ENCODE peak calls at places on chromosomes 2 and 18, in four cellular contexts. One of them, this sample, is unnamed.

GRCh38 chr18:1998121-1998520 is 573.2 kb downstream of the METTL4 start:
- DNase-seq in osteoblast: no peak
- DNase-seq in endothelial cell of umbilical vein: no peak
- DNase-seq in IMR-90: no peak
- DNase-seq in this sample: peak; percentile 18

GRCh38 chr2:230225486-230225885 is at the start of gene SP140:
- DNase-seq in osteoblast: no peak
- DNase-seq in endothelial cell of umbilical vein: no peak
- DNase-seq in IMR-90: no peak
- DNase-seq in this sample: no peak

GRCh38 chr2:54107903-54108615 is 7.4 kb upstream of the ACYP2 start:
- DNase-seq in osteoblast: no peak
- DNase-seq in endothelial cell of umbilical vein: no peak
- DNase-seq in IMR-90: no peak
- DNase-seq in this sample: no peak

GRCh38 chr18:52486052-52486451 is 146.1 kb downstream of the DCC start:
- DNase-seq in osteoblast: no peak
- DNase-seq in endothelial cell of umbilical vein: no peak
- DNase-seq in IMR-90: no peak
- DNase-seq in this sample: no peak

GRCh38 chr2:26519396-26519991 is 41.6 kb upstream of the OTOF start:
- DNase-seq in osteoblast: no peak
- DNase-seq in endothelial cell of umbilical vein: no peak
- DNase-seq in IMR-90: no peak
- DNase-seq in this sample: no peak

GRCh38 chr2:52659536-52659935 is 1108.1 kb upstream of the CHAC2 start:
- DNase-seq in osteoblast: no peak
- DNase-seq in endothelial cell of umbilical vein: no peak
- DNase-seq in IMR-90: peak; percentile 66
- DNase-seq in this sample: no peak

GRCh38 chr2:229202646-229203045 is 68.4 kb downstream of the PID1 start:
- DNase-seq in osteoblast: no peak
- DNase-seq in endothelial cell of umbilical vein: no peak
- DNase-seq in IMR-90: peak; percentile 4
- DNase-seq in this sample: no peak

GRCh38 chr2:240965905-240966456 is 32.4 kb upstream of the SNED1 start:
- DNase-seq in osteoblast: peak; percentile 77
- DNase-seq in endothelial cell of umbilical vein: no peak
- DNase-seq in IMR-90: no peak
- DNase-seq in this sample: no peak

GRCh38 chr2:109613922-109614714 is at the start of the genes SEPTIN10 and SOWAHC:
- DNase-seq in osteoblast: peak; percentile 99
- DNase-seq in endothelial cell of umbilical vein: peak; percentile 99
- DNase-seq in IMR-90: peak; percentile 99
- DNase-seq in this sample: peak; percentile 98

GRCh38 chr18:13915973-13916372 is 637 bp upstream of the MC2R start:
- DNase-seq in osteoblast: no peak
- DNase-seq in endothelial cell of umbilical vein: no peak
- DNase-seq in IMR-90: no peak
- DNase-seq in this sample: no peak

GRCh38 chr2:1696472-1696871 is 47.8 kb downstream of the PXDN start:
- DNase-seq in osteoblast: peak; percentile 48
- DNase-seq in endothelial cell of umbilical vein: no peak
- DNase-seq in IMR-90: peak; percentile 61
- DNase-seq in this sample: no peak
- H4K20me1 ChIP-seq in osteoblast: peaks cover 61% of the 10 kb centered on the region
- H4K20me1 ChIP-seq in endothelial cell of umbilical vein: no peaks in the 10 kb centered on the region
- H4K20me1 ChIP-seq in IMR-90: peaks cover 92% of the 10 kb centered on the region
- H4K20me1 ChIP-seq in this sample: peaks cover 15% of the 10 kb centered on the region

DNA sequence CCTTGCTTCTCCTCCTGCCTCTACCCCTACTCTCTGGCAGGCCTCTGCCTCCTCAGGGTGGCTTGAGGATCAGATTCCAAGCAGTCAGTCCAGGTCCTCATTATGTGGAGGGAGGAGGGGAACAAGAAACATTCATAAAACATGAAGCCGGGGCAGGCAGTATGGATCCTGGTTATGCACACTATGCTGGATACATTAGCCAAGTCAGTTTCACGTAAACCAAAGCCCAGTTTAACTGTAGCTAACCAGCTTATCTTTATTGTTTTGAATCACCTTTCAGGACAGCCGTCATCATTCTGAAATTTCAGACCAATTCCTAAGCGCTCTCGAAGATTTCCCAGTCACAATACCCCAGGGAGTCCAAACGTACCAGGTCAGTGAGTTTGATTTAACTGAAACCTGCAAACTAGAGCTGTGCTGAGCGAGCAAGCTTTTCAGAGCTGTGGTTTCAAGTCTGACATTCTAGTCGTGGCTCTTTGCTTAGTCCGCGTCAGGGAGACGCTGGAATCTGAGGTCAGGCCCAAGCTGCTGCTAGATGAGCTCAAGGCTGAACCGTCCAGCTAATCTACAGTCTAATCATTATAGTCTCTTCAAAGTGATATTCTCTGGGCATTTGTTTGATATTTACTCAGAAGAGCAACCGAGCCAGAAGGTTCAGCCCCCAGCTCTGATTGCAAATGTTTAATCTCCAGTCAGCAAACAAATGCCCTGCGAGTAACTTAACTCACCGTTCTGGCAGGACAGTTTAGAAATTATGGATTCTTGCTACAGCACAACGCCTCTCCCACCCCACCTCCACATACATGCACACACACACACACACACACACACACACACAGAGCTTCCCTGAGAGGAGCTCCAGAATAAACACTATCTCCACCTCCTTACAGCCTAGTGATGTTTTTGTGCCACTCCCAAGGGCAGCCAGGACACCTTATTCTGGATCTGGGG is 63.8 kb upstream of the BZW1 start:
- DNase-seq in osteoblast: peak; percentile 77
- DNase-seq in endothelial cell of umbilical vein: no peak
- DNase-seq in IMR-90: peak; percentile 97
- DNase-seq in this sample: peak; percentile 69
- H3K4me3 ChIP-seq in osteoblast: peak overlapping the region; percentile 46
- H3K4me3 ChIP-seq in endothelial cell of umbilical vein: no peak overlapping the region
- H3K4me3 ChIP-seq in IMR-90: peak overlapping the region; percentile 18
- H3K4me3 ChIP-seq in this sample: peak overlapping the region; percentile 50

DNA sequence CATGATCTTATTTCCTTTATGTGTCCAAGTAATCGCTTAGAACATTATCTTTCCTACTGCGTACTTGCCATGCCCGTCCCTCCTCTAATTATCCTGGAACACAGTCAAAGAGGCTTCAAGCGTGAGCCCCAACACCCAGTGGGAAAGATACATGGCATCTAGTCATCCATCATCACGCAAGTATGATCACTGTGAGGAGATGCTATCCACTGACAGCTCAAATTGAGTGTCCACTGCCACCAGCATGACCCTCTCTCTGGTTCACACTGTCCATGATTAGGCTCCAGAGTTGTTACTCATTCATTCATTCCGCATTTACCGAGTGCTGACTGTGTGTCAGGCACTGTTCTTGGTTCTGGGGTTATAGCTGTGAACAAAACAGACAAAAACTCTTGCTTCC is 124.6 kb downstream of the COPS8 start:
- DNase-seq in osteoblast: no peak
- DNase-seq in endothelial cell of umbilical vein: no peak
- DNase-seq in IMR-90: no peak
- DNase-seq in this sample: no peak
- H3K4me1 ChIP-seq in osteoblast: peaks cover 36% of the 10 kb centered on the region
- H3K4me1 ChIP-seq in endothelial cell of umbilical vein: no peaks in the 10 kb centered on the region
- H3K4me1 ChIP-seq in IMR-90: peaks cover 32% of the 10 kb centered on the region
- H3K4me1 ChIP-seq in this sample: peaks cover 10% of the 10 kb centered on the region

GRCh38 chr2:186737737-186738508 is 44.1 kb downstream of the FAM171B start:
- DNase-seq in osteoblast: no peak
- DNase-seq in endothelial cell of umbilical vein: no peak
- DNase-seq in IMR-90: no peak
- DNase-seq in this sample: no peak

GRCh38 chr2:186734957-186735734 is 41.3 kb downstream of the FAM171B start:
- DNase-seq in osteoblast: no peak
- DNase-seq in endothelial cell of umbilical vein: no peak
- DNase-seq in IMR-90: no peak
- DNase-seq in this sample: no peak

GRCh38 chr2:186739739-186740138 is 45.9 kb downstream of the FAM171B start:
- DNase-seq in osteoblast: no peak
- DNase-seq in endothelial cell of umbilical vein: no peak
- DNase-seq in IMR-90: no peak
- DNase-seq in this sample: no peak

DNA sequence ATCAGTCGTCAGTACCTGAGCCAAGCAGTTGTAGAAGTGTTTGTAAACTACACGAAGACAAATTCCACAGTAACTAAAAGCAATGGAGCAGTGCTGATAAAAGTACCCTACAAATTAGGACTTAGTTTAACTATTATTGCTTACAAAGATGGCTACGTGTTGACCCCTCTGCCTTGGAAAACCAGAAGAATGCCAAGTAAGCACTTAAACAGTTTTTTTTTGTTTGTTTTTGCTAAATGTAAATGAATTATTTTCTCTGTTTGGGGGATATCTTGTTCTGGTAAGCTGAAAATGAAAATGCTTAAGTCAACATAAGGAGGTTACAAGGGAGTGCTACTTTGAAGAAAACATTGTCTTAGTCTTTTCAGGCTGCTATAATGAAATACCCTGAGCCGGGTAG is 46.4 kb downstream of the FAM171B start:
- DNase-seq in osteoblast: no peak
- DNase-seq in endothelial cell of umbilical vein: no peak
- DNase-seq in IMR-90: no peak
- DNase-seq in this sample: no peak
- H4K20me1 ChIP-seq in osteoblast: no peaks in the 10 kb centered on the region
- H4K20me1 ChIP-seq in endothelial cell of umbilical vein: no peaks in the 10 kb centered on the region
- H4K20me1 ChIP-seq in IMR-90: no peaks in the 10 kb centered on the region
- H4K20me1 ChIP-seq in this sample: no peaks in the 10 kb centered on the region

DNA sequence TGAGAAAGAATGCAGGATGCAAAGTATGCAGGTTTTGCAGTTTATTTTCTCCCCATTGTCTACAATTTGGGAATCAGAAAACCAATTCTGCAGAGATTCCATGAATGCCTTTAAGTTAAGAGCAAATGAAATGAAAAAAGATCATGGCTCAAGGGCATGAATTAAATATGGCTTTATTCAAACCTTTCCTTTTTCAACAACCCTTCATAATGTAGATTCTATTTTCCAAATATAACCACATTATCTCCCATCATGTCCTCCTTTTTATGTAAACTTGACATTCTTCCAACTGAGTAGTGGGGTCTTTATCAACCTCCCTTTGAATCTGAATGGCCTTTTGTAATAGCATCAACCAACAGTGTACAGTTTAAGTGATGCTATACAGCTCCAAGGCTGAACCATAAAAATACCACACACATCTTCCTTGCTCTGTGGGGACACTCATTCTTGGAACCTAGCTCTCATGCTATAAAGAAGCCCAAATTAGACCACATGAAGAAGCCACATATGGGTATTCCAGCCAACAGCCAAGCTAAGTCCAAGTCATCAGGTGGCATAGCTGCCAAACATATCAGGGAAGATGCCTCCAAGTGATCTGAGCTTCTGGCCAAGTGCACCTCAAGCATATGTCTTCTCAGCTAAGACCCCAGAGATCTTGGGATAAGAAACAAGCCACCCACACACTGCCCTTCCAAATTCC is 49.7 kb downstream of the PIAS2 start:
- DNase-seq in osteoblast: no peak
- DNase-seq in endothelial cell of umbilical vein: no peak
- DNase-seq in IMR-90: no peak
- DNase-seq in this sample: no peak
- H3K4me3 ChIP-seq in osteoblast: no peak overlapping the region
- H3K4me3 ChIP-seq in endothelial cell of umbilical vein: no peak overlapping the region
- H3K4me3 ChIP-seq in IMR-90: no peak overlapping the region
- H3K4me3 ChIP-seq in this sample: no peak overlapping the region